ENCODE peak calls at places on chromosomes 1 and 21, in five cellular contexts. N is AG04450, Z is upper lobe of right lung, J is cardiac muscle cell, S is left ventricle myocardium inferior. W is an unnamed sample. For H3K9me3, the result is how much of the 10 kb centered on the place peaks cover.

GRCh38 chr1:230151924-230152468 is 85.0 kb downstream of the GALNT2 start:
- DNase-seq in N (no peak), Z (no peak), J (no peak), S (no peak), W (no peak)

GRCh38 chr1:69847670-69848069 is 279.9 kb downstream of the LRRC7 start:
- DNase-seq in N (no peak), Z (no peak), J (no peak), S (no peak), W (no peak)

GRCh38 chr1:185934476-185935189 is 200.4 kb downstream of the HMCN1 start:
- DNase-seq in N (peak), Z (no peak), J (no peak), S (no peak), W (no peak)

GRCh38 chr1:5423109-5423508 is 569.1 kb downstream of the NPHP4 start:
- DNase-seq in N (no peak), Z (peak), J (peak), S (no peak), W (no peak)

GRCh38 chr1:2558030-2558400 is 1.8 kb downstream of the TNFRSF14 start:
- DNase-seq in N (no peak), Z (no peak), J (no peak), S (no peak), W (no peak)

GRCh38 chr1:69058454-69058853 is 509.3 kb upstream of the LRRC7 start:
- DNase-seq in N (no peak), Z (no peak), J (no peak), S (no peak), W (no peak)

GRCh38 chr1:9628541-9629444 is 22.7 kb upstream of the PIK3CD start:
- DNase-seq in N (no peak), Z (no peak), J (no peak), S (no peak), W (no peak)

GRCh38 chr1:204292733-204293132 is 67.0 kb downstream of the PLEKHA6 start:
- DNase-seq in N (no peak), Z (no peak), J (no peak), S (no peak), W (no peak)

GRCh38 chr1:31376374-31377134 is 3.7 kb upstream of the FABP3 start:
- DNase-seq in N (peak), Z (peak), J (no peak), S (no peak), W (no peak)

GRCh38 chr1:229845410-229846138 is 219.5 kb downstream of the URB2 start:
- DNase-seq in N (no peak), Z (no peak), J (no peak), S (no peak), W (no peak)

GRCh38 chr1:16618719-16619118 is 5.4 kb upstream of the NBPF1 start:
- DNase-seq in N (no peak), Z (peak), J (no peak), S (no peak), W (peak)

GRCh38 chr1:221637641-221638041 is 104.2 kb downstream of the DUSP10 start:
- DNase-seq in N (no peak), Z (no peak), J (peak), S (peak), W (no peak)

GRCh38 chr1:174676856-174677255 is 229.1 kb downstream of the GPR52 start:
- DNase-seq in N (no peak), Z (no peak), J (no peak), S (no peak), W (no peak)

GRCh38 chr1:240766831-240767230 is 154.9 kb upstream of the GREM2 start:
- DNase-seq in N (peak), Z (no peak), J (no peak), S (no peak), W (no peak)

DNA sequence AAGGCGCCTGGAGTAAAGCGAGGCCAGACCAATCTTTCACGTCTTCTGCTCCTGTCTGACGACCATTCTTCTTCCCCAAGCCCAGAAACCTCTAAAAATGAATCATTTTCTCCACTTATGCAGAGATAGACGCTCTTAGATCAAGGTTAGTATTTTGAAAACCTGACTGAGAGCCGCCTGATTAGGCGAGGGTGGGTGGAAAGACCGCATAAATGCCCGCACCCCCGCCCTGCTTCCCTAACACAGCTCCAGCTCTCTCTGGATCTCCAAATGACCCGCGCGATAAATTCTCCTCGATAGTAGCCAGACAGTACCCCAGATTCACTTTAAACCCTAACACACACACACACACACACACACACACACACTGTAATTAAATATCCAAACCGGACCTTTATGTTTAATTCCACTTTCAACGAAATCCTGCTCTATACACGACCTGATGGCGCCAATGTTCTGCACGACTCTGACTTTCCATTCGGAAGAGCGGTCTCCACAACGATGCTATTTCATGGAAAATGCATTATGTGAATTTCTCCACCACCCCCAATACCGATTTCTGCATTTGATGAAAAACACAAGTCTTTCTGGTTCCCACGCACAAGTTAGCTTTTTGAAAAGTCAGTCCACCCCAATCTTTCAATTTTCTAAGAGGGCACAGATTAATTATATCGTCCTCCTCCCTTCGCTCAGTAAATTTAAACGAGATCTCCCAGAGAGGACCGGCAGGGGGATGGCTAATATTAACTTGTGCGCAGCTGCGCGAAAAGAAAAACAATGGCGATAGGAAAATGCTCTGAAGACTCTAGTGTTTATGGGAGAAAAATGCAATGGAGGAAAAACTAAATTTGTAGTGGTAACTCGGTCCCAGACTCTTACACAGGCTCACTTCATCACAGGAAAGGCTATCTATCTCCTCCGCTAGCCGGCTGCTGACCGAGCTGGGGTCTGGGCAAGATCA is 1.5 kb upstream of the LHX8 start:
- DNase-seq in N (no peak), Z (no peak), J (peak), S (no peak), W (no peak)
- H3K9me3 ChIP-seq in N (under half), Z (under half), J (under half), S (under half), W (under half)

GRCh38 chr1:82979593-82980230 is 1019.2 kb downstream of the TTLL7 start:
- DNase-seq in N (no peak), Z (no peak), J (no peak), S (no peak), W (no peak)

GRCh38 chr1:82972841-82973553 is 1025.9 kb downstream of the TTLL7 start:
- DNase-seq in N (no peak), Z (no peak), J (no peak), S (no peak), W (no peak)

GRCh38 chr1:82978461-82979324 is 1020.2 kb downstream of the TTLL7 start:
- DNase-seq in N (no peak), Z (no peak), J (peak), S (no peak), W (no peak)
- H3K9me3 ChIP-seq in N (under half), Z (under half), J (under half), S (under half), W (under half)

DNA sequence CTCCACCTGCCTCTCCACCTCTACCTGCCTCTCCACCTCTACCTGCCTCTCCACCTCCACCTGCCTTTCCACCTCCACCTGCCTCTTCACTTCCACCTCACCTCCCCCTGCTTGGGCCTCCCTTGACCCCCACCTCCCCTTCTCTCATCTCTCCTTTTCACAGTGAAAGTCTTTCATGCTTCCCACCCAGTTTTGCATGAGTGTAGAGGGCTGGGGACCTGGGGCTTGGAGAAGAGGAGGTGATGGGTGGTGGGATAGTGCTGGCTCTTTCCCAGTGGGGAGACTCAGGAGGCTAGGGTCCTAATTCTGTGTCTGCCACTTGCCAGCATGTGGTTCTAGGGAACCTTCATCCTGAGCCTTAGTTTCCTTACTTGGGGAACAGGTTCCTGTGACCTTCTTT is 316.2 kb upstream of the C1orf174 start:
- DNase-seq in N (no peak), Z (no peak), J (no peak), S (no peak), W (no peak)
- H3K9me3 ChIP-seq in N (half or more), Z (under half), J (under half), S (under half), W (under half)

GRCh38 chr21:39536835-39537234 is 75.9 kb upstream of the B3GALT5 start:
- DNase-seq in N (no peak), Z (no peak), J (no peak), S (no peak), W (no peak)

GRCh38 chr21:39535646-39536437 is 76.9 kb upstream of the B3GALT5 start:
- DNase-seq in N (no peak), Z (no peak), J (no peak), S (no peak), W (no peak)

GRCh38 chr21:39533545-39534226 is 79.1 kb upstream of the B3GALT5 start:
- DNase-seq in N (no peak), Z (no peak), J (no peak), S (no peak), W (no peak)

GRCh38 chr21:39538453-39539042 is 74.2 kb upstream of the B3GALT5 start:
- DNase-seq in N (no peak), Z (no peak), J (no peak), S (no peak), W (no peak)

DNA sequence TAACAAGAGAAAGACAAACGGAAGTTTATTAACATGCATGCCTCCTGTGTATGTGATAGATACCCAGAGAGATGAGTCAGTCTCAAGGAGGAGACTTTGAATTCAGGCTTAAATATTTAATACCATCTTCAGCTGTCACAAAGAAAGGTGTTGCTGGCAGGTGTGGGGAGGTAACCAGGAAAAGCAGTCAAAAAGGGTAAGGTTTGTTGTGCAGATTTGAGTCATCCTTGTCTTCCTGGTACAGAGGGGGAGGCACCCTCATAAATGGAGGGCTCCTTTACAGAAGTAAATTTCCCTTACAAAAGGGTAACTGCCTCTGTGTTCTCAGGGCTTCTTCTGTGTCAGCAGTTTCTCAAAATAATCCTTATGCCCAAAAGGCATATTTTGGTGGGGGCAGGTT is 75.2 kb upstream of the B3GALT5 start:
- DNase-seq in N (no peak), Z (no peak), J (no peak), S (no peak), W (no peak)
- H3K9me3 ChIP-seq in N (under half), Z (under half), J (under half), S (under half), W (under half)

GRCh38 chr1:238153939-238154338 is 263.2 kb upstream of the ZP4 start:
- DNase-seq in N (no peak), Z (no peak), J (no peak), S (no peak), W (no peak)

DNA sequence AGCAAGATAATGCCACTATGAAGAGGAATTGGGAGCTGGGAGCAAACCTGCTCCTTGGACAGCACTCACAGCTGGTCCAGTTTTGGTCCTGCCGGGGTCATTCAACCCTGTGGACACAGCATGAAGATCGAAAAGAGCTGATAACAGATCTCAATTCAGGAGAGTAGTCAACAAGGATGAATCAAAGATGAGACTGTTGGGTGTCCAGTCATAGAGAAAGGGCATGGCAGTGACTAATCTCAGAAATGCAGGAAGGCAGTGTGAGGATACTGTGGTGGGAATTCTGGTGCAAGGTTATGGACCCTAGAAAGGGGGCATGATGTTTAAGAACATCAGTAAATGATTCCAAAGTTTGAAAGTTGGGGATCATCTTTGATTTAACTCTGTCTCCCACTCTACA is 261.4 kb upstream of the ZP4 start:
- DNase-seq in N (no peak), Z (no peak), J (no peak), S (no peak), W (no peak)
- H3K9me3 ChIP-seq in N (under half), Z (under half), J (under half), S (under half), W (under half)

GRCh38 chr1:247165674-247166073 is 6.1 kb downstream of the ZNF124 start:
- DNase-seq in N (no peak), Z (no peak), J (no peak), S (no peak), W (no peak)

GRCh38 chr1:247164694-247165093 is 7.1 kb downstream of the ZNF124 start:
- DNase-seq in N (no peak), Z (no peak), J (no peak), S (no peak), W (no peak)
- H3K9me3 ChIP-seq in N (under half), Z (half or more), J (under half), S (half or more), W (half or more)

W was measured in right atrium auricular region.